ENCODE peak calls at places on chromosomes 16 and 17, in seven cellular contexts. A, E, T, C, L, R and J are unnamed samples.

GRCh38 chr16:8740775-8741355 is 56.6 kb downstream of the TMEM186 start:
- DNase-seq in R (no peak), L (no peak), A (no peak), E (no peak), T (no peak), C (no peak), J (no peak)

GRCh38 chr16:5882087-5882661 is 784.6 kb upstream of the EEF2KMT start:
- DNase-seq in T (no peak), R (no peak), L (no peak), C (no peak), A (no peak), E (no peak), J (no peak)

GRCh38 chr17:27158390-27158789 is 135.5 kb upstream of the WSB1 start:
- DNase-seq in A (no peak), R (no peak), C (no peak), E (no peak), L (no peak), T (no peak), J (no peak)

GRCh38 chr17:58248955-58249269 is 10.5 kb downstream of the LPO start:
- DNase-seq in A (no peak), T (no peak), R (no peak), E (no peak), L (no peak), C (no peak), J (no peak)

GRCh38 chr16:50644730-50645129 is 36.4 kb downstream of the SNX20 start:
- DNase-seq in T (no peak), C (no peak), E (no peak), R (peak; percentile 42), L (no peak), A (peak; percentile 18), J (peak; percentile 30)

GRCh38 chr17:42246515-42246914 is 29.7 kb downstream of the STAT5B start:
- DNase-seq in E (no peak), R (no peak), T (no peak), C (no peak), L (no peak), A (no peak), J (no peak)

GRCh38 chr17:16313159-16314090 is 39.8 kb downstream of the CENPV start:
- DNase-seq in R (no peak), E (no peak), C (no peak), L (peak; percentile 74), T (no peak), A (no peak), J (no peak)

GRCh38 chr17:44556854-44557606 is at the start of gene FZD2:
- DNase-seq in E (no peak), L (peak; percentile 96), C (peak; percentile 83), R (peak; percentile 98), T (peak; percentile 83), A (peak; percentile 27), J (peak; percentile 99)

GRCh38 chr16:87895641-87896141 is 26.4 kb upstream of the SLC7A5 start:
- DNase-seq in R (no peak), C (no peak), L (no peak), E (peak; percentile 71), A (peak; percentile 50), T (no peak), J (peak; percentile 39)

GRCh38 chr16:48409839-48410610 is 24.8 kb upstream of the SIAH1 start:
- DNase-seq in R (no peak), C (no peak), A (no peak), E (no peak), T (no peak), L (peak; percentile 75), J (peak; percentile 83)

GRCh38 chr17:50027639-50028206 is 28.2 kb upstream of the ITGA3 start:
- DNase-seq in L (peak; percentile 96), C (peak; percentile 80), R (no peak), T (peak; percentile 55), E (no peak), A (no peak), J (peak; percentile 88)

GRCh38 chr17:17749921-17750320 is 68.7 kb downstream of the RAI1 start:
- DNase-seq in R (peak; percentile 90), E (peak; percentile 28), A (peak; percentile 18), C (no peak), L (no peak), T (no peak), J (peak; percentile 70)

GRCh38 chr16:25066426-25066746 is 45.2 kb upstream of the LCMT1 start:
- DNase-seq in A (no peak), E (no peak), T (no peak), R (no peak), L (no peak), C (no peak), J (no peak)

GRCh38 chr17:58680038-58680369 is 11.8 kb downstream of the TEX14 start:
- DNase-seq in L (no peak), E (no peak), A (no peak), R (no peak), T (no peak), C (no peak), J (no peak)

GRCh38 chr16:27330542-27330941 is 16.8 kb downstream of the IL4R start:
- DNase-seq in L (no peak), A (no peak), T (peak; percentile 62), E (no peak), R (no peak), C (peak; percentile 77), J (peak; percentile 31)

GRCh38 chr17:66021757-66022156 is 170.2 kb downstream of the CEP112 start:
- DNase-seq in R (no peak), T (no peak), C (no peak), E (no peak), A (no peak), L (no peak), J (no peak)

GRCh38 chr16:10921536-10922327 is 20.5 kb downstream of the DEXI start:
- DNase-seq in L (no peak), R (no peak), A (no peak), E (no peak), C (no peak), T (peak; percentile 42), J (no peak)

GRCh38 chr17:73396429-73397277 is 84.9 kb upstream of the CDC42EP4 start:
- DNase-seq in R (no peak), E (no peak), T (no peak), C (no peak), L (no peak), A (no peak), J (peak; percentile 6)

GRCh38 chr16:66287916-66288315 is 78.6 kb upstream of the CDH5 start:
- DNase-seq in R (no peak), A (no peak), E (no peak), L (no peak), C (no peak), T (no peak), J (no peak)

GRCh38 chr17:72353502-72353901 is 232.7 kb downstream of the SOX9 start:
- DNase-seq in T (no peak), C (no peak), R (peak; percentile 9), E (no peak), L (no peak), A (no peak), J (no peak)

GRCh38 chr16:57036945-57037344 is 47.6 kb downstream of the NLRC5 start:
- DNase-seq in T (no peak), A (no peak), C (no peak), E (no peak), R (no peak), L (no peak), J (no peak)

GRCh38 chr17:82281502-82282238 is 8.2 kb upstream of the CSNK1D start:
- DNase-seq in R (no peak), A (no peak), L (peak; percentile 60), T (no peak), C (peak; percentile 89), E (no peak), J (no peak)

GRCh38 chr17:8741771-8742170 is 2.9 kb downstream of the CCDC42 start:
- DNase-seq in L (no peak), R (no peak), A (no peak), C (no peak), T (no peak), E (no peak), J (no peak)

GRCh38 chr17:51722994-51723393 is 435.5 kb downstream of the CA10 start:
- DNase-seq in E (no peak), T (no peak), L (peak; percentile 8), R (no peak), C (no peak), A (no peak), J (no peak)